ENCODE peak calls at places on chromosome 1, in six cellular contexts. G, E, N, S, J and O are unnamed samples.
A peak's percentile ranks its signal among the peaks of the same experiment; 100 is the strongest.

GRCh38 chr1:184296466-184297243 is 90.2 kb upstream of the C1orf21 start:
- DNase-seq in S (peak; percentile 83), E (peak; percentile 97), G (no peak), N (no peak), J (peak; percentile 91), O (no peak)

GRCh38 chr1:30976143-30976542 is 67.6 kb upstream of the SDC3 start:
- DNase-seq in E (peak; percentile 68), N (no peak), J (peak; percentile 31), G (no peak), S (no peak), O (no peak)

GRCh38 chr1:59243544-59243943 is 53.4 kb upstream of the FGGY start:
- DNase-seq in N (no peak), S (no peak), E (no peak), G (no peak), J (no peak), O (no peak)

GRCh38 chr1:226723640-226724532 is 15.2 kb downstream of the ITPKB start:
- DNase-seq in G (no peak), E (peak; percentile 79), S (peak; percentile 62), N (no peak), J (peak; percentile 73), O (no peak)

GRCh38 chr1:215568287-215568692 is 1.2 kb downstream of the KCTD3 start:
- DNase-seq in N (no peak), J (peak; percentile 75), E (peak; percentile 70), G (peak; percentile 53), S (peak; percentile 27), O (no peak)

GRCh38 chr1:59499273-59499955 is 202.5 kb downstream of the FGGY start:
- DNase-seq in S (no peak), J (no peak), E (peak; percentile 20), G (no peak), N (peak; percentile 76), O (no peak)

GRCh38 chr1:54686155-54686554 is 29.5 kb upstream of the TTC4 start:
- DNase-seq in G (no peak), N (no peak), E (no peak), J (no peak), S (no peak), O (no peak)

GRCh38 chr1:14561014-14561693 is 37.3 kb upstream of the KAZN start:
- DNase-seq in G (no peak), J (peak; percentile 12), E (no peak), S (no peak), N (no peak), O (no peak)

GRCh38 chr1:73803380-73803779 is 394.6 kb downstream of the LRRIQ3 start:
- DNase-seq in J (no peak), E (no peak), S (no peak), G (no peak), N (peak; percentile 92), O (no peak)

GRCh38 chr1:45516465-45516864 is 5.2 kb downstream of the PRDX1 start:
- DNase-seq in N (peak; percentile 65), S (no peak), G (no peak), E (no peak), J (no peak), O (no peak)

GRCh38 chr1:93143729-93144229 is 36.4 kb downstream of the TMED5 start:
- DNase-seq in E (no peak), G (no peak), S (no peak), J (no peak), N (no peak), O (no peak)

GRCh38 chr1:240031414-240031813 is 60.3 kb upstream of the FMN2 start:
- DNase-seq in S (no peak), G (no peak), J (peak; percentile 64), N (no peak), E (peak; percentile 22), O (no peak)

GRCh38 chr1:180580237-180580636 is 21.5 kb downstream of the OVAAL start:
- DNase-seq in S (no peak), N (peak; percentile 82), G (no peak), E (peak; percentile 33), J (peak; percentile 25), O (no peak)

GRCh38 chr1:174080819-174081218 is 58.7 kb upstream of the RC3H1 start:
- DNase-seq in N (no peak), G (no peak), S (no peak), J (no peak), E (no peak), O (no peak)

GRCh38 chr1:248858096-248858890 is 592 bp downstream of the ZNF692 start:
- DNase-seq in S (no peak), E (peak; percentile 58), G (peak; percentile 82), N (peak; percentile 53), J (peak; percentile 64), O (no peak)

GRCh38 chr1:172671591-172671990 is 12.7 kb downstream of the FASLG start:
- DNase-seq in N (peak; percentile 56), S (peak; percentile 8), J (peak; percentile 55), E (peak; percentile 49), G (no peak), O (no peak)

GRCh38 chr1:8154621-8155052 is 128.5 kb upstream of the ERRFI1 start:
- DNase-seq in J (peak; percentile 74), E (peak; percentile 46), N (peak; percentile 95), S (no peak), G (no peak), O (no peak)

GRCh38 chr1:3415260-3415952 is 39.1 kb upstream of the ARHGEF16 start:
- DNase-seq in J (no peak), G (no peak), S (no peak), N (no peak), E (no peak), O (no peak)

GRCh38 chr1:3417954-3418353 is 36.5 kb upstream of the ARHGEF16 start:
- DNase-seq in E (no peak), N (no peak), J (no peak), S (no peak), G (no peak), O (no peak)

GRCh38 chr1:3419415-3420204 is 34.9 kb upstream of the ARHGEF16 start:
- DNase-seq in S (no peak), G (no peak), N (no peak), E (no peak), J (no peak), O (no peak)

GRCh38 chr1:3418600-3418999 is 35.9 kb upstream of the ARHGEF16 start:
- DNase-seq in J (no peak), S (no peak), E (no peak), N (no peak), G (no peak), O (no peak)

DNA sequence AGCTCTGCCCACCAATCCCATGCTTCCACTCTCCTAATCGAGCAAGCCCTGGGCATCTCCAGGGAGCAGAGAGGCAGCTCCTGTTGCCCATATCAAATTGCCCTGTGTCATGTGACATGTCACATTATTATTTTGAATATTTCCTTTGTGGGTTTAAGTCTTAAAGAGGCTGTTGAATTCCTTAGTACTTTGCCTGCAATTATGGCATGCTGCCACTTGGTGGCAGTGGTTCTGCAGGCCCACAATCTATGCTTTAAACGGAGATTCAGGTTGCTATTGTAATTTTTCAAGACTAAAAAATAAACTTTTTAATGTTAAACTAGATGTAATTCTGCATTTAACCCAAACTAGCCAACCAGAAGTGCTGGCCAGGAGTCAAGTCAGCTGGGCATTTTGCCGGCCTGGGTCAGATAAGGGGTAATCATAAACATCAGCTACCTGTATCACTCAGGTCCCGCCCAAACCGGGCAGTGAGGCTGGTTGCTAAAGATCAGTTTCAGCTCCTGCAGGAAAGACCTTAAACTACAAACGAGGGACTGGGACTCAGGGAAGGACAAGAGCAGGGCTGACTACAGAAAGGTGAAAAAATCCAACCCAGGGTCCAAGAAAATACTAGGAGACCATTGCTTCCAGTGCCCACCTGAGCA is 37.3 kb upstream of the ARHGEF16 start:
- DNase-seq in S (no peak), N (no peak), E (no peak), J (no peak), G (no peak), O (no peak)
- TF ChIP-seq CTCF in S (no peak), N (peak; percentile 64), E (peak; percentile 22), J (no peak), G (no peak), O (peak; percentile 38)

GRCh38 chr1:218485241-218485928 is 140.2 kb downstream of the TGFB2 start:
- DNase-seq in S (no peak), G (no peak), N (peak; percentile 56), E (no peak), J (peak; percentile 49), O (no peak)
- H3K4me3 ChIP-seq in S (no peak overlapping the region), G (no peak overlapping the region), N (no peak overlapping the region), E (no peak overlapping the region), J (no peak overlapping the region), O (no peak overlapping the region)

GRCh38 chr1:235465066-235465465 is 39.2 kb downstream of the B3GALNT2 start:
- DNase-seq in J (no peak), S (no peak), G (no peak), N (no peak), E (no peak), O (no peak)

GRCh38 chr1:235473808-235474207 is 30.4 kb downstream of the B3GALNT2 start:
- DNase-seq in G (no peak), J (peak; percentile 57), E (no peak), N (no peak), S (no peak), O (no peak)

GRCh38 chr1:235468009-235468408 is 36.2 kb downstream of the B3GALNT2 start:
- DNase-seq in J (peak; percentile 36), N (no peak), E (peak; percentile 35), S (peak; percentile 27), G (no peak), O (no peak)

GRCh38 chr1:235470741-235471439 is 33.4 kb downstream of the B3GALNT2 start:
- DNase-seq in J (no peak), N (no peak), S (no peak), G (no peak), E (no peak), O (no peak)

DNA sequence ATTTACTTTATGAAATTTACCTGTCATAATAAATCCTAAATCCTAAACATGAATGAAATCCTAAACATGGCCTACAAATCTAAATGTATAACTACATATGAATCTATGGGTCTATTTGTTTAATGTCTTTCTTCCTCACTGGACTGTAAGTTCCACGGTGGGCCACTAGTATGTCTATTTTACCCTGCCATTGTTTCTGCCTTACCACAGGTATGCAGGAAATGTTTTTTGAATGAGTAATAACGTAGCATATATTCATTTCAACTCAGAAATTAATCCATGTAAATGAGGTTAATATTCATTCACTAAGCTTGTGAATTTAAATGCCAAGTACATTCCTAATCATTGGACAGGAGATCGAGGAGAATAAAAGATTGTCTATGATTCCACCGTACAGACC is 35.3 kb downstream of the B3GALNT2 start:
- DNase-seq in J (peak; percentile 64), N (peak; percentile 85), G (no peak), S (peak; percentile 80), E (peak; percentile 68), O (no peak)
- TF ChIP-seq CTCF in J (peak; percentile 11), N (peak; percentile 48), G (no peak), S (peak; percentile 33), E (peak; percentile 28), O (no peak)

DNA sequence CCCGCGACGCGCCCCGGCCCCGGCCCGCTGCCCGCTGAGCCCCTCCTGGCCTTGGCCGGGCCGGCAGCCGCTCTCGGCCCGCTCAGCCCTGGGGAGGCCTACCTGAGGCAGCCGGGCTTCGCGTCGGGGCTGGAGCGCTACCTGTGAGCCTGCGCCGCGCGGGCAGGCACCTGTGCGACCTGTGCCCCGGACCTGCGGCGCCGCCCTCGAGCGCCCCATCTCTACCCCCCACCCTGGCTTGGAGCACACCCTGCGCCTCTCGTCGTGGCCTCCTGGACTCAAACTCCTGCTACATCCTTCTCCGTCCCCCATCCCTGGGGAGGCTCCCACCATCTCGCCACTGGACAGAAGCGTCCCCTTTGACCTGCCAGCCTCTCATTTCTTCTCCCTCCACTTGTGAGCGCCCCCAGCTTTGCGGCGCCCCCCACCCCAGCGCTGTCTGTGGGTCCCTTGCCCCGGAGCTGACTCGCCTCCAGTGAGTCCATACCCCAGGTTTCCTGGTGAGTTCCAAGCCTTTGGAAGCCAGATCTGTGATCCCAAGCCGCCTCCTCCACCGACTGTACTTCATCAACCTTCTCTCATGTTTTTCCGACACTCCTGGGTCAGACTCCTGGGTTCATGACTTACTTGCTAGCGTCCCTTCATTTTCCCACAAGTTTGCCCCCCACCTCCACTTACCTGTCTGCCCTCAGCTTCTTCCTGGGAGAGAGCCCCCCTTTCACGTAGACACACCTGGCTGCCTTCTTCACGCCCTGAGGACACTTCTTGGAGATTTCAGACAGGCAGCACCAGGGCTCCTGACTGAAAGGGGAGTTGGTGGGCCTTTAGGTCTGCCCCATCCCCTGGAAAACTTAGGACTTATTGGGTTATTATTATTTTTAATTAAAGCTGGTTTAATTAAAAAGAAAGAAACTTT is 1.3 kb downstream of the FOXE3 start:
- DNase-seq in J (no peak), E (no peak), S (no peak), G (no peak), N (no peak), O (no peak)
- H3K4me3 ChIP-seq in J (no peak overlapping the region), E (no peak overlapping the region), S (no peak overlapping the region), G (peak overlapping the region; percentile 29), N (no peak overlapping the region), O (no peak overlapping the region)